ENCODE peak calls at places on chromosome 1, in four cellular contexts. U, O, R and I are unnamed samples. For H3K36me3 and H3K4me1, the result is how much of the 10 kb centered on the place peaks cover.

GRCh38 chr1:155648207-155649147 is 38.5 kb downstream of the MSTO1 start:
- DNase-seq in O (peak), R (peak), U (no peak), I (peak)

GRCh38 chr1:86868477-86868876 is 45.4 kb downstream of the SELENOF start:
- DNase-seq in O (peak), R (no peak), U (no peak), I (peak)

GRCh38 chr1:217540321-217540720 is 90.6 kb downstream of the GPATCH2 start:
- DNase-seq in U (no peak), O (no peak), R (no peak), I (no peak)

GRCh38 chr1:209626633-209627348 is 25.4 kb downstream of the LAMB3 start:
- DNase-seq in U (no peak), R (no peak), O (no peak), I (no peak)

GRCh38 chr1:156104065-156104810 is 10.3 kb upstream of the LMNA start:
- DNase-seq in O (peak), U (peak), R (peak), I (peak)

GRCh38 chr1:199282910-199283309 is 644.1 kb downstream of the PTPRC start:
- DNase-seq in R (no peak), O (peak), U (no peak), I (no peak)

GRCh38 chr1:20449736-20450311 is 36.2 kb downstream of the CAMK2N1 start:
- DNase-seq in U (no peak), O (no peak), R (no peak), I (peak)

GRCh38 chr1:89697397-89697796 is 64.5 kb downstream of the LRRC8C start:
- DNase-seq in R (no peak), U (no peak), O (no peak), I (peak)

GRCh38 chr1:229408458-229409037 is 25.3 kb downstream of the ACTA1 start:
- DNase-seq in O (no peak), U (no peak), R (no peak), I (peak)

GRCh38 chr1:173050865-173051264 is at the start of gene TNFSF18:
- DNase-seq in R (no peak), O (peak), U (no peak), I (peak)

GRCh38 chr1:84569216-84569615 is 5.0 kb downstream of the CTBS start:
- DNase-seq in U (no peak), R (no peak), O (no peak), I (no peak)

GRCh38 chr1:32014199-32014936 is 700 bp downstream of the KHDRBS1 start:
- DNase-seq in U (peak), R (peak), O (peak), I (peak)

GRCh38 chr1:203170625-203171330 is 4.8 kb downstream of the MYBPH start:
- DNase-seq in R (no peak), O (no peak), U (no peak), I (no peak)

GRCh38 chr1:68433386-68433785 is 16.4 kb downstream of the RPE65 start:
- DNase-seq in O (no peak), R (no peak), U (no peak), I (no peak)

GRCh38 chr1:180270767-180271639 is 40.9 kb downstream of the LHX4 start:
- DNase-seq in U (no peak), R (no peak), O (no peak), I (peak)

GRCh38 chr1:13730751-13731482 is 30.9 kb downstream of the PRDM2 start:
- DNase-seq in O (peak), R (peak), U (no peak), I (peak)

GRCh38 chr1:62515055-62515454 is 78.2 kb downstream of the USP1 start:
- DNase-seq in U (no peak), O (no peak), R (no peak), I (peak)

GRCh38 chr1:165047985-165048384 is 308.5 kb downstream of the LMX1A start:
- DNase-seq in O (no peak), U (no peak), R (no peak), I (no peak)

GRCh38 chr1:54403377-54403776 is 2.8 kb downstream of the SSBP3 start:
- DNase-seq in U (no peak), O (no peak), R (no peak), I (peak)

GRCh38 chr1:67850151-67850551 is 16.9 kb upstream of the GNG12 start:
- DNase-seq in U (no peak), O (peak), R (no peak), I (peak)

GRCh38 chr1:94773296-94773809 is 46.8 kb upstream of the SLC44A3 start:
- DNase-seq in U (no peak), R (no peak), O (no peak), I (no peak)

GRCh38 chr1:47262787-47263413 is 30.9 kb upstream of the TAL1 start:
- DNase-seq in U (no peak), R (no peak), O (peak), I (peak)

GRCh38 chr1:20732588-20733360 is at the start of gene SH2D5:
- DNase-seq in R (peak), U (peak), O (peak), I (peak)

GRCh38 chr1:6358144-6358624 is 35.4 kb downstream of the ACOT7 start:
- DNase-seq in R (no peak), U (no peak), O (no peak), I (no peak)

GRCh38 chr1:158570480-158570879 is at the start of gene OR6P1:
- DNase-seq in O (no peak), U (no peak), R (no peak), I (no peak)

GRCh38 chr1:92439291-92439690 is 47.4 kb downstream of the GFI1 start:
- DNase-seq in U (no peak), R (no peak), O (no peak), I (no peak)

GRCh38 chr1:223700942-223701637 is 11.2 kb upstream of the CAPN2 start:
- DNase-seq in O (peak), U (peak), R (peak), I (peak)

GRCh38 chr1:25616932-25617625 is 488 bp downstream of the MAN1C1 start:
- DNase-seq in R (no peak), O (no peak), U (peak), I (peak)

GRCh38 chr1:37501661-37502060 is 12.9 kb downstream of the MEAF6 start:
- DNase-seq in R (no peak), O (no peak), U (no peak), I (no peak)
- H3K36me3 ChIP-seq in R (half or more), O (under half), U (under half), I (half or more)

GRCh38 chr1:18670267-18670910 is 39.7 kb downstream of the PAX7 start:
- DNase-seq in R (no peak), O (no peak), U (no peak), I (no peak)

GRCh38 chr1:18668051-18668450 is 37.4 kb downstream of the PAX7 start:
- DNase-seq in O (no peak), U (no peak), R (no peak), I (no peak)

GRCh38 chr1:18668750-18669404 is 38.2 kb downstream of the PAX7 start:
- DNase-seq in O (no peak), R (no peak), U (no peak), I (peak)

GRCh38 chr1:18666317-18666920 is 35.8 kb downstream of the PAX7 start:
- DNase-seq in U (no peak), R (no peak), O (no peak), I (no peak)

GRCh38 chr1:18667333-18667732 is 36.7 kb downstream of the PAX7 start:
- DNase-seq in R (no peak), O (no peak), U (no peak), I (no peak)
- H3K4me1 ChIP-seq in R (under half), O (under half), U (under half), I (under half)

GRCh38 chr1:1060281-1061000 is 13.7 kb downstream of the RNF223 start:
- DNase-seq in R (no peak), U (no peak), O (no peak), I (no peak)
- H3K4me3 ChIP-seq in R (no peak), U (no peak), O (no peak), I (no peak)

DNA sequence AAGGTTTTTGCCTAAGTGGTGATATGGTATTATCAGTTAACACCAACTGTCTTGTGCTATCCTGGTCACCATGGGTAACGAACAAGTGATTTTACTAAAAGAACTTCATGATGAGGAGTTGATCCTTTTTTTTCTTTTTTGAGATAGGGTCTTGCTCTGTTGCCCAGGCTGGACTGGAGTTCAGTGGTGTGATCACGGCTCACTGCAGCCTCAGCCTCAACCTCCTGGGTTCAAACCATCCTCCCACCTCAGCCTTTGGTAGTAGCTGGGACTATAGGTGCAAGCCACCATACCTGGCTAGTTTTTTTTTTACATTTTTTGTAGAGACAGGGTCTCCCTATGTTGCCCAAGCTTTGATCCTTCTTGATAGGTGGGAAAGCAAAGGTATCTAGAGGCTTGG is 5.1 kb downstream of the METTL13 start:
- DNase-seq in R (no peak), O (no peak), U (no peak), I (no peak)
- H3K36me3 ChIP-seq in R (half or more), O (under half), U (under half), I (half or more)

GRCh38 chr1:93677729-93678128 is 3.9 kb downstream of the BCAR3 start:
- DNase-seq in R (no peak), U (no peak), O (no peak), I (no peak)

GRCh38 chr1:93679546-93679945 is 2.1 kb downstream of the BCAR3 start:
- DNase-seq in O (no peak), R (peak), U (no peak), I (no peak)

GRCh38 chr1:93678491-93678890 is 3.1 kb downstream of the BCAR3 start:
- DNase-seq in R (no peak), O (no peak), U (no peak), I (no peak)

GRCh38 chr1:93680121-93681094 is 1.2 kb downstream of the BCAR3 start:
- DNase-seq in R (peak), U (peak), O (peak), I (peak)

GRCh38 chr1:93678966-93679480 is 2.6 kb downstream of the BCAR3 start:
- DNase-seq in U (no peak), R (peak), O (no peak), I (no peak)
- H3K4me1 ChIP-seq in U (under half), R (under half), O (half or more), I (half or more)